ENCODE peak calls at places on chromosomes 1 and 21, in nine cellular contexts. U is CD8-positive, alpha-beta memory T cell; M is Calu3; Z is islet precursor cell; W is WTC11; R is substantia nigra; F is Kasumi-1; X is astrocyte of the spinal cord; H is GM23248. K is an unnamed sample.

GRCh38 chr1:84892657-84893618 is at the start of gene LPAR3:
- DNase-seq in X (no peak), M (peak; percentile 78), F (no peak), U (peak; percentile 16), R (no peak), W (peak; percentile 82), Z (peak; percentile 91), H (peak; percentile 57), K (no peak)

GRCh38 chr1:46522184-46522968 is 29.1 kb downstream of the KNCN start:
- DNase-seq in H (peak; percentile 91), Z (no peak), M (peak; percentile 55), R (no peak), U (no peak), X (peak; percentile 89), F (peak; percentile 80), W (no peak), K (no peak)

GRCh38 chr21:23401278-23401677 is 2206.0 kb downstream of the MRPL39 start:
- DNase-seq in F (peak; percentile 51), M (no peak), H (no peak), Z (no peak), X (no peak), U (no peak), R (no peak), W (no peak), K (no peak)

GRCh38 chr1:8880068-8880676 is 1.7 kb upstream of the ENO1 start:
- DNase-seq in R (no peak), W (no peak), M (peak; percentile 45), H (peak; percentile 97), Z (peak; percentile 77), U (no peak), F (peak; percentile 71), X (peak; percentile 95), K (no peak)

GRCh38 chr1:24112381-24113169 is 640 bp upstream of the MYOM3 start:
- DNase-seq in F (peak; percentile 61), X (peak; percentile 73), R (no peak), Z (peak; percentile 86), U (peak; percentile 28), H (peak; percentile 92), M (peak; percentile 63), W (peak; percentile 65), K (peak; percentile 19)

GRCh38 chr1:211621471-211622198 is 42.7 kb upstream of the SLC30A1 start:
- DNase-seq in R (no peak), U (no peak), Z (no peak), W (no peak), X (no peak), F (no peak), H (no peak), M (no peak), K (no peak)

GRCh38 chr1:32896451-32896850 is 4.7 kb downstream of the TMEM54 start:
- DNase-seq in W (no peak), X (no peak), H (no peak), M (no peak), Z (peak; percentile 48), U (no peak), F (no peak), R (no peak), K (no peak)

GRCh38 chr1:44484155-44484688 is 79.2 kb downstream of the RNF220 start:
- DNase-seq in M (no peak), H (peak; percentile 58), Z (peak; percentile 90), X (peak; percentile 18), U (no peak), W (peak; percentile 36), R (no peak), F (peak; percentile 45), K (no peak)

GRCh38 chr1:242670019-242670418 is 145.5 kb upstream of the PLD5 start:
- DNase-seq in U (no peak), W (no peak), M (no peak), H (no peak), R (no peak), X (no peak), Z (no peak), F (no peak), K (no peak)

GRCh38 chr1:75677443-75677842 is 47.1 kb upstream of the ACADM start:
- DNase-seq in U (no peak), W (no peak), H (no peak), X (no peak), R (no peak), Z (no peak), M (no peak), F (no peak), K (no peak)

GRCh38 chr1:66436378-66437135 is 97.4 kb upstream of the SGIP1 start:
- DNase-seq in W (no peak), F (peak; percentile 53), U (peak; percentile 19), Z (peak; percentile 82), R (no peak), X (peak; percentile 87), M (peak; percentile 48), H (peak; percentile 94), K (no peak)

GRCh38 chr21:14838400-14838799 is 226.4 kb downstream of the NRIP1 start:
- DNase-seq in F (no peak), X (no peak), Z (no peak), W (no peak), M (no peak), H (no peak), U (no peak), R (no peak), K (no peak)